ENCODE peak calls at places on chromosome 3, in seven cellular contexts. B, C, I, P, A, O and D are unnamed samples.

GRCh38 chr3:188303823-188304222 is 149.9 kb downstream of the LPP start:
- DNase-seq in B (no peak), C (no peak), I (no peak), P (no peak), A (no peak), O (no peak), D (no peak)

GRCh38 chr3:114356084-114357009 is 62.5 kb downstream of the TIGIT start:
- DNase-seq in B (no peak), C (no peak), I (no peak), P (no peak), A (no peak), O (no peak), D (no peak)

GRCh38 chr3:63037116-63037515 is 161.9 kb upstream of the CADPS start:
- DNase-seq in B (no peak), C (no peak), I (no peak), P (no peak), A (no peak), O (no peak), D (no peak)

GRCh38 chr3:131494706-131495105 is 8.1 kb downstream of the MRPL3 start:
- DNase-seq in B (no peak), C (no peak), I (no peak), P (no peak), A (no peak), O (no peak), D (no peak)

GRCh38 chr3:131329774-131330173 is 51.8 kb upstream of the NUDT16 start:
- DNase-seq in B (no peak), C (no peak), I (no peak), P (no peak), A (no peak), O (no peak), D (no peak)

GRCh38 chr3:66520716-66521115 is 19.9 kb upstream of the LRIG1 start:
- DNase-seq in B (no peak), C (no peak), I (no peak), P (no peak), A (no peak), O (no peak), D (no peak)

GRCh38 chr3:96813134-96813819 is 1.1 kb upstream of the EPHA6 start:
- DNase-seq in B (peak), C (peak), I (no peak), P (peak), A (no peak), O (peak), D (peak)

GRCh38 chr3:184645304-184645703 is 66.6 kb downstream of the MAGEF1 start:
- DNase-seq in B (peak), C (no peak), I (no peak), P (peak), A (no peak), O (no peak), D (no peak)

GRCh38 chr3:116517308-116517707 is 72.0 kb upstream of the LSAMP start:
- DNase-seq in B (no peak), C (no peak), I (no peak), P (no peak), A (no peak), O (no peak), D (no peak)

GRCh38 chr3:88921986-88922385 is 185.4 kb upstream of the EPHA3 start:
- DNase-seq in B (no peak), C (no peak), I (no peak), P (no peak), A (no peak), O (no peak), D (no peak)

GRCh38 chr3:25916286-25916685 is 126.4 kb downstream of the OXSM start:
- DNase-seq in B (no peak), C (no peak), I (no peak), P (no peak), A (no peak), O (no peak), D (no peak)

GRCh38 chr3:136862611-136862951 is 573 bp downstream of the NCK1 start:
- DNase-seq in B (peak), C (peak), I (peak), P (peak), A (peak), O (peak), D (peak)

GRCh38 chr3:12308517-12308916 is 19.6 kb downstream of the PPARG start:
- DNase-seq in B (no peak), C (peak), I (no peak), P (no peak), A (peak), O (no peak), D (no peak)

GRCh38 chr3:143035466-143036214 is 34.3 kb downstream of the U2SURP start:
- DNase-seq in B (no peak), C (no peak), I (no peak), P (no peak), A (no peak), O (no peak), D (no peak)

GRCh38 chr3:150020527-150020926 is 49.8 kb upstream of the PFN2 start:
- DNase-seq in B (no peak), C (no peak), I (no peak), P (no peak), A (no peak), O (no peak), D (no peak)

GRCh38 chr3:177262396-177262795 is 65.1 kb upstream of the TBL1XR1 start:
- DNase-seq in B (no peak), C (no peak), I (no peak), P (no peak), A (no peak), O (no peak), D (no peak)

GRCh38 chr3:32117324-32117723 is 10.9 kb downstream of the GPD1L start:
- DNase-seq in B (no peak), C (no peak), I (no peak), P (no peak), A (no peak), O (no peak), D (no peak)

GRCh38 chr3:36932979-36933378 is 11.9 kb downstream of the TRANK1 start:
- DNase-seq in B (no peak), C (no peak), I (no peak), P (no peak), A (no peak), O (no peak), D (no peak)

GRCh38 chr3:54830658-54831057 is 97.2 kb downstream of the LRTM1 start:
- DNase-seq in B (no peak), C (peak), I (no peak), P (no peak), A (peak), O (no peak), D (no peak)

GRCh38 chr3:179036226-179036625 is 35.4 kb downstream of the ZMAT3 start:
- DNase-seq in B (no peak), C (no peak), I (no peak), P (no peak), A (no peak), O (no peak), D (no peak)

GRCh38 chr3:55166577-55167555 is 239.0 kb upstream of the LRTM1 start:
- DNase-seq in B (peak), C (no peak), I (no peak), P (peak), A (no peak), O (no peak), D (no peak)

GRCh38 chr3:4996771-4997291 is 17.6 kb downstream of the BHLHE40 start:
- DNase-seq in B (no peak), C (no peak), I (no peak), P (no peak), A (no peak), O (no peak), D (no peak)

GRCh38 chr3:83454353-83454752 is 1504.4 kb upstream of the CADM2 start:
- DNase-seq in B (no peak), C (no peak), I (no peak), P (no peak), A (no peak), O (no peak), D (no peak)

GRCh38 chr3:42545284-42545900 is 36.4 kb downstream of the SEC22C start:
- DNase-seq in B (no peak), C (no peak), I (no peak), P (no peak), A (no peak), O (no peak), D (no peak)

GRCh38 chr3:42552830-42553229 is 28.9 kb downstream of the SEC22C start:
- DNase-seq in B (no peak), C (no peak), I (no peak), P (no peak), A (no peak), O (no peak), D (no peak)

GRCh38 chr3:42546691-42547213 is 35.0 kb downstream of the SEC22C start:
- DNase-seq in B (no peak), C (no peak), I (no peak), P (no peak), A (no peak), O (no peak), D (no peak)

GRCh38 chr3:42547401-42547945 is 34.3 kb downstream of the SEC22C start:
- DNase-seq in B (peak), C (peak), I (no peak), P (peak), A (peak), O (peak), D (peak)

GRCh38 chr3:42549131-42549530 is 32.6 kb downstream of the SEC22C start:
- DNase-seq in B (no peak), C (no peak), I (no peak), P (no peak), A (no peak), O (no peak), D (no peak)
- TF ChIP-seq POLR2A in B (no peak), C (no peak), I (no peak), P (no peak), A (no peak), O (no peak), D (no peak)

GRCh38 chr3:100256724-100257123 is 4.1 kb upstream of the TBC1D23 start:
- DNase-seq in B (no peak), C (no peak), I (no peak), P (no peak), A (no peak), O (no peak), D (no peak)
- TF ChIP-seq POLR2A in B (no peak), C (no peak), I (no peak), P (no peak), A (no peak), O (no peak), D (no peak)

GRCh38 chr3:196422976-196423781 is 9.0 kb downstream of the UBXN7 start:
- DNase-seq in B (peak), C (no peak), I (no peak), P (peak), A (no peak), O (peak), D (peak)
- TF ChIP-seq POLR2A in B (no peak), C (no peak), I (no peak), P (no peak), A (no peak), O (no peak), D (no peak)

GRCh38 chr3:127759826-127760225 is 62.5 kb downstream of the MGLL start:
- DNase-seq in B (no peak), C (no peak), I (no peak), P (no peak), A (no peak), O (no peak), D (no peak)

GRCh38 chr3:127760361-127760760 is 62.0 kb downstream of the MGLL start:
- DNase-seq in B (no peak), C (no peak), I (no peak), P (no peak), A (no peak), O (no peak), D (no peak)

GRCh38 chr3:127762077-127762786 is 60.1 kb downstream of the MGLL start:
- DNase-seq in B (no peak), C (no peak), I (no peak), P (peak), A (no peak), O (peak), D (no peak)

GRCh38 chr3:127762787-127763105 is 59.6 kb downstream of the MGLL start:
- DNase-seq in B (no peak), C (no peak), I (no peak), P (no peak), A (no peak), O (no peak), D (no peak)

GRCh38 chr3:127761101-127761802 is 61.1 kb downstream of the MGLL start:
- DNase-seq in B (no peak), C (no peak), I (no peak), P (peak), A (no peak), O (no peak), D (no peak)
- TF ChIP-seq POLR2A in B (no peak), C (no peak), I (no peak), P (no peak), A (no peak), O (no peak), D (no peak)

DNA sequence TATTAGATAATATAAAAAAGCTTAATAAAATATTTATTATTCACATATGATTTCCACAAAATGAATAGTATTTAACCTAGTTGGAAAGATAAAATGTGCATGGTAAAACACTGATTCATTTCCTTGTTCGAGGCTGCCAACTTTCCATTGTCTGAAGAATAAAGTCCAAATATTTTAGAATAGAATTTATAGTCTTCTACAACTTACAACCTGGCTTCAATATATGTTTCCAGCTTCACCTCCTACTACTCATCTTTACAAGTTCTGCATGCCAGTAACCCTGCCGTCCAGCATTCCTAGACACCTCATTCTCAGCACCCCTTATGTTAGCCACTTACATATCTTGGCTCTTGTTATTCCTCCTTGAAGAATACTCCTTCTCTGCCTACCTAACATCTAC is 244.5 kb downstream of the FGF12 start:
- DNase-seq in B (no peak), C (no peak), I (no peak), P (no peak), A (no peak), O (no peak), D (no peak)
- TF ChIP-seq POLR2A in B (no peak), C (no peak), I (no peak), P (no peak), A (no peak), O (no peak), D (no peak)

DNA sequence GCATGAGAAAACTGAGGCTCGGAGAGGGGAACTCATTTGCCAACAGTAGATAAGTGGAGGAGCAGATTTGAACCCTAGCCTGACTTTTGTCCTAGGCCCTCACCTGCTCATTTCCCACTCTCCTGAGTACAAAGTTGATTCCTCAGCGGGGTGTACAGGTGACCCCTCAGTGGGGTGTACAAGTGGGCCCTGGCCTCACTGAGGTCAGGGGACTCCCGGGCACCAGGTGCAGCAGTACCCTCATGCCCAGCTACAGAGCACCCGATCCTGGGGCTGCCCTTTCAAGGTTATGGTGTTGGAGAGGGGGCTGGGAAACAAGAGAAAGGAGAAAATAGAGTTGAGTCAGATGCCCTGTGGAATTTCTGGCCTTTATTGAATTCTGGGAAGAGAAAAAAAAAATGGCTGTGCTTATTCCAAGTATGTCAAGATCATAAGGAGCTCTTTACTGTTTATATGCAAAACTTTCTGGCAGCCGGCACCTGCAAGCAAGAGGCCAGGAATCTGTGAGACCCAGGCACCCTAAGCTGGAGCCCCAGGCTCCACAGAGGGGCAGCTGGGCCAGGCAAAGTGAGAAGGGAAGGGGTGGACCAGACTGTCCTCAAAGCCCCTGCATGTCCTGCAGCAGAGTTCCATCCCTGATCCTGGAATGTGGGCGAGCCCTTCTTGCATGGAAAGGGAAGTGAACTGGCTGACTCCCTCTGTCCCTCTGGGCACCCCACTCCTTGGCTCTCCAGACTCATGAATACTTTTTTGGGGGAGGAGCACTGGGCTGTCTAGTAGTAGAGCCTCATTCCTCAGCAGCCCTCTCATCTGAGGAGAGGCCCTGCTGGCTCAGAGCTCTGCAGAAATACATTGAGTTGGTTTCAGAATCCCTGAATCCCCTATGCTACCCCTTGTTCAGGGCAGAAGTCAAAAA is 43.1 kb downstream of the AMOTL2 start:
- DNase-seq in B (no peak), C (no peak), I (no peak), P (no peak), A (no peak), O (no peak), D (no peak)
- TF ChIP-seq POLR2A in B (no peak), C (no peak), I (no peak), P (no peak), A (no peak), O (no peak), D (no peak)

DNA sequence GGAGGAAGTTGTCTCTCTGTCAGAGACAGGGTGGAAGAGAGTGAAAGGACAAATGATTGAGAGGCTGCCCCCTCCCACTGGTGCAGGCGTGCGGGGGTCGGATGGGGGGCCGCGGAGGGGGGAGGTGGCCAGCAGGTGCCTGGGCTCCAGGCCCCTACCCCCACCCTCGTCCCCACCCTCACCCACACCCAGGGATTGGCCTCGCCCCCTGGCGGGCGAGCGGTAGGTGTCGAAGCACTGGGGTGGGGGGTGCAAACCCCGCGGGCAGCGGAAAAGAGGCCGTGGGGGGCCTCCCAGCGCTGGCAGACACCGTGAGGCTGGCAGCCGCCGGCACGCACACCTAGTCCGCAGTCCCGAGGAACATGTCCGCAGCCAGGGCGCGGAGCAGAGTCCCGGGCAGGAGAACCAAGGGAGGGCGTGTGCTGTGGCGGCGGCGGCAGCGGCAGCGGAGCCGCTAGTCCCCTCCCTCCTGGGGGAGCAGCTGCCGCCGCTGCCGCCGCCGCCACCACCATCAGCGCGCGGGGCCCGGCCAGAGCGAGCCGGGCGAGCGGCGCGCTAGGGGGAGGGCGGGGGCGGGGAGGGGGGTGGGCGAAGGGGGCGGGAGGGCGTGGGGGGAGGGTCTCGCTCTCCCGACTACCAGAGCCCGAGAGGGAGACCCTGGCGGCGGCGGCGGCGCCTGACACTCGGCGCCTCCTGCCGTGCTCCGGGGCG is at the start of gene KAT2B:
- DNase-seq in B (peak), C (peak), I (peak), P (peak), A (no peak), O (peak), D (peak)
- TF ChIP-seq POLR2A in B (no peak), C (no peak), I (no peak), P (peak), A (no peak), O (peak), D (peak)

GRCh38 chr3:157785071-157785826 is 282.0 kb upstream of the VEPH1 start:
- DNase-seq in B (no peak), C (peak), I (no peak), P (no peak), A (peak), O (no peak), D (no peak)
- TF ChIP-seq POLR2A in B (no peak), C (no peak), I (no peak), P (no peak), A (no peak), O (no peak), D (no peak)

GRCh38 chr3:185916042-185916833 is 21.6 kb downstream of the TRA2B start:
- DNase-seq in B (no peak), C (no peak), I (no peak), P (no peak), A (no peak), O (no peak), D (no peak)
- TF ChIP-seq POLR2A in B (no peak), C (no peak), I (no peak), P (no peak), A (no peak), O (no peak), D (no peak)